ENCODE peak calls at places on chromosomes 11 and 22, in four cellular contexts. One of them, this sample, is unnamed.

GRCh38 chr11:8707541-8708270 is 25.1 kb downstream of the RPL27A start:
- DNase-seq in GM13977: no peak
- DNase-seq in neural progenitor cell: no peak
- DNase-seq in vagina: no peak
- DNase-seq in this sample: no peak

GRCh38 chr11:88188251-88189030 is 13.2 kb upstream of the RAB38 start:
- DNase-seq in neural progenitor cell: no peak
- DNase-seq in GM13977: no peak
- DNase-seq in vagina: no peak
- DNase-seq in this sample: no peak

GRCh38 chr11:130001491-130002351 is 914 bp downstream of the PRDM10 start:
- DNase-seq in GM13977: peak; percentile 81
- DNase-seq in vagina: no peak
- DNase-seq in neural progenitor cell: peak; percentile 92
- DNase-seq in this sample: no peak

GRCh38 chr11:101127699-101128570 is 1.7 kb downstream of the PGR start:
- DNase-seq in GM13977: peak; percentile 21
- DNase-seq in vagina: no peak
- DNase-seq in neural progenitor cell: peak; percentile 58
- DNase-seq in this sample: peak; percentile 70

GRCh38 chr11:132685174-132685611 is 847.1 kb downstream of the OPCML start:
- DNase-seq in neural progenitor cell: no peak
- DNase-seq in vagina: no peak
- DNase-seq in GM13977: no peak
- DNase-seq in this sample: no peak

GRCh38 chr11:30128269-30128932 is 102.4 kb upstream of the FSHB start:
- DNase-seq in neural progenitor cell: peak; percentile 45
- DNase-seq in GM13977: peak; percentile 9
- DNase-seq in vagina: no peak
- DNase-seq in this sample: no peak

GRCh38 chr22:26674211-26675190 is 17.1 kb downstream of the MIAT start:
- DNase-seq in GM13977: no peak
- DNase-seq in vagina: no peak
- DNase-seq in neural progenitor cell: no peak
- DNase-seq in this sample: no peak

GRCh38 chr11:36233226-36233625 is 56.0 kb downstream of the COMMD9 start:
- DNase-seq in vagina: no peak
- DNase-seq in GM13977: no peak
- DNase-seq in neural progenitor cell: no peak
- DNase-seq in this sample: no peak

GRCh38 chr11:8744423-8744822 is 61.8 kb downstream of the RPL27A start:
- DNase-seq in vagina: no peak
- DNase-seq in GM13977: no peak
- DNase-seq in neural progenitor cell: no peak
- DNase-seq in this sample: no peak

GRCh38 chr11:66085071-66085470 is 15.0 kb downstream of the PACS1 start:
- DNase-seq in GM13977: no peak
- DNase-seq in vagina: no peak
- DNase-seq in neural progenitor cell: no peak
- DNase-seq in this sample: no peak

GRCh38 chr11:31383116-31383515 is 13.5 kb downstream of the DNAJC24 start:
- DNase-seq in vagina: no peak
- DNase-seq in neural progenitor cell: no peak
- DNase-seq in GM13977: no peak
- DNase-seq in this sample: no peak

GRCh38 chr11:31387379-31387778 is 17.7 kb downstream of the DNAJC24 start:
- DNase-seq in neural progenitor cell: no peak
- DNase-seq in GM13977: no peak
- DNase-seq in vagina: no peak
- DNase-seq in this sample: no peak
- TF ChIP-seq CTCF in neural progenitor cell: no peak
- TF ChIP-seq CTCF in GM13977: no peak
- TF ChIP-seq CTCF in vagina: no peak
- TF ChIP-seq CTCF in this sample: no peak

GRCh38 chr11:94183886-94184264 is 55.2 kb downstream of the PANX1 start:
- DNase-seq in GM13977: peak; percentile 16
- DNase-seq in vagina: no peak
- DNase-seq in neural progenitor cell: peak; percentile 73
- DNase-seq in this sample: no peak
- TF ChIP-seq CTCF in GM13977: peak; percentile 77
- TF ChIP-seq CTCF in vagina: peak; percentile 29
- TF ChIP-seq CTCF in neural progenitor cell: peak; percentile 90
- TF ChIP-seq CTCF in this sample: peak; percentile 82

DNA sequence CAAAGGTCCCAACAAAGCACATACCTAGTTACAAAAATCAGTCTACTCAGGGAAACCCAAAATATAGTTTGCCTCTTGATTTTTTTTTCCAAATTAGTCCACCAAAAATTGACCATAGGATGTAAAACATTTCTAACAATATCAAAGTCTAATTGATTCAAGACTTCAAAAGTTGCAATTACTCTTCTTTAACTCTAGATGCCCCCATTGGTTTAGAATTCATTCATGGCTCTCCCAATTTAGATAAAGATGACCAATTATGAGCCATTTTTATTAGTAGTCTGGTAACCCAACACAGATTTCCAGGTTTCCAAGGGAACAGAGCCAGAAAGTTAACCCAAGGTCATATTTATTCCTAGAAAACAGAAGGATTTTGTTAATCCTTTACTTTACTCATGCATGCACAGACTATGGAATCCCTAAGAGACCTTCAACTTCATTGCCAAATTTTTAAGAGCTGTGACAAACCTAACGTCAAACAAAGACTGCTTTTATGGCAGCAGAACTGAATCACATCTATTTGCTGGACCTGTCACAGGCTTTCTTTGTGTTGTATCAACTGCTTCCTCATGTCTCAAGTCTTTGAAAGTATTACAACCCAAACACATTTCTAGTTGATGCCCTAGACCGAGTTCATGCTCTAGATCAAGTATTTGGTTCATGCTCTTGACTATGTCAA is 55.3 kb downstream of the C22orf42 start:
- DNase-seq in neural progenitor cell: no peak
- DNase-seq in GM13977: no peak
- DNase-seq in vagina: no peak
- DNase-seq in this sample: no peak
- TF ChIP-seq CTCF in neural progenitor cell: peak; percentile 56
- TF ChIP-seq CTCF in GM13977: peak; percentile 18
- TF ChIP-seq CTCF in vagina: no peak
- TF ChIP-seq CTCF in this sample: peak; percentile 72

DNA sequence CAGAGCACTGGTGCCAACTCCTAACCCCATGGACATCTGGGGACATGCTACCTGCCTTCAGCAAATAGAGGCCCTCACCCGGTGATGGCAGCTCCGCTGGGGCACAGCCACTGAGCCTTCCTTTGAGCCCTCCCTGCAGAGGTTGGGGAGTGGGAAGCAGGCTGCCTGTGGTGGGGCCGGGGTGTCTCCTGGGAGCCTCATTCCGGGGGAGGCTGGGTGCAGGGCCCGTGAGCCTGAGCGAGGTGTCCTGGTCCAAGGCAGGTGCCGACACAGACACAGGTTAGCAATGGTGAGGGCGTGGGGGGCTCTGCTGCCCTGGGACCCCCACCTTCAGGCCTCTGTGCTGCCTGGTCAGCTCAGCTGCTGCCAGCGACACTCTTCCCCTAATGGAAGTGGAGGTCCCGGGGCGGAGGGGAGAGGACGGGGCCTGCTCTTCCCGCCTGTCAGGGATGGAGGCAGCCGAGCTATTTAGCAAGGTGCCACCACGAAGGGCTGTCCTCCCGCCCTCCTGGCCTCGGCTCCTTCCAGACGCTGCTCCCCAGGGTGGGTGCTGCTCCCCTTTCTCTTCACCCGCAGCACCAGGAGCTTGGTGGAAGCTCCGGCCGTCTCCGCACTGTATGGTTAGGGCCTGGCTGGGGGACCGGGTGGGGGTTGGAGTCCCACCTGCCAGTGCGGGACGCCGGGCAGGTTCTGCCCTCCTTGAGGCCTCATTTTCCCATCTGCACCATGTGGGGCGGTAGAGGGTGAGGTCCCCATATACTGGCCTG is 11.2 kb downstream of the TSPAN4 start:
- DNase-seq in neural progenitor cell: no peak
- DNase-seq in GM13977: no peak
- DNase-seq in vagina: no peak
- DNase-seq in this sample: no peak
- TF ChIP-seq CTCF in neural progenitor cell: no peak
- TF ChIP-seq CTCF in GM13977: no peak
- TF ChIP-seq CTCF in vagina: no peak
- TF ChIP-seq CTCF in this sample: no peak

GRCh38 chr11:124899376-124900145 is 1.9 kb upstream of the ROBO4 start:
- DNase-seq in neural progenitor cell: no peak
- DNase-seq in vagina: peak; percentile 64
- DNase-seq in GM13977: no peak
- DNase-seq in this sample: peak; percentile 53
- TF ChIP-seq CTCF in neural progenitor cell: peak; percentile 29
- TF ChIP-seq CTCF in vagina: no peak
- TF ChIP-seq CTCF in GM13977: no peak
- TF ChIP-seq CTCF in this sample: no peak

DNA sequence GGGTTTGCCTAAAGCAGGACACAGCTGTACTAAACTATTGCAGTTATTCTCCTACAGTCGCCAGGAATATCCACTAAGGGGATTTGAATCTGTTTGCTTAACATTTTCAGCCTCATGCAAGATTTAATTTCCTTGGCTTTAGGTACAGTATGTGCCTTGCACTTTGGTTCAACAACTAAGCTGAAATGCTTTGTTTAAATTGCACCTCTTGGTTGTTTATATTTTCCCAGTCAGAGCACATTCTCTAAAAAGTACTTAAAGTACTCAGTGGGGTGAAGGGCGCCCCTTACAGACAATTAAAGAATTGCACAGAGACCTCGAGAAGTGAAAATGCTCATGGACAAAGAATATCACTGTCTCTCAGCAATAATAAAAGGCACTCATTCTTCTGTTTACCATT is 107.8 kb upstream of the MTNR1B start:
- DNase-seq in GM13977: no peak
- DNase-seq in vagina: no peak
- DNase-seq in neural progenitor cell: peak; percentile 27
- DNase-seq in this sample: no peak
- TF ChIP-seq CTCF in GM13977: no peak
- TF ChIP-seq CTCF in vagina: no peak
- TF ChIP-seq CTCF in neural progenitor cell: peak; percentile 60
- TF ChIP-seq CTCF in this sample: peak; percentile 37

GRCh38 chr11:44565008-44565745 is at the start of gene CD82:
- DNase-seq in GM13977: peak; percentile 98
- DNase-seq in vagina: peak; percentile 99
- DNase-seq in neural progenitor cell: peak; percentile 100
- DNase-seq in this sample: peak; percentile 100
- TF ChIP-seq CTCF in GM13977: peak; percentile 10
- TF ChIP-seq CTCF in vagina: no peak
- TF ChIP-seq CTCF in neural progenitor cell: peak; percentile 38
- TF ChIP-seq CTCF in this sample: peak; percentile 62

DNA sequence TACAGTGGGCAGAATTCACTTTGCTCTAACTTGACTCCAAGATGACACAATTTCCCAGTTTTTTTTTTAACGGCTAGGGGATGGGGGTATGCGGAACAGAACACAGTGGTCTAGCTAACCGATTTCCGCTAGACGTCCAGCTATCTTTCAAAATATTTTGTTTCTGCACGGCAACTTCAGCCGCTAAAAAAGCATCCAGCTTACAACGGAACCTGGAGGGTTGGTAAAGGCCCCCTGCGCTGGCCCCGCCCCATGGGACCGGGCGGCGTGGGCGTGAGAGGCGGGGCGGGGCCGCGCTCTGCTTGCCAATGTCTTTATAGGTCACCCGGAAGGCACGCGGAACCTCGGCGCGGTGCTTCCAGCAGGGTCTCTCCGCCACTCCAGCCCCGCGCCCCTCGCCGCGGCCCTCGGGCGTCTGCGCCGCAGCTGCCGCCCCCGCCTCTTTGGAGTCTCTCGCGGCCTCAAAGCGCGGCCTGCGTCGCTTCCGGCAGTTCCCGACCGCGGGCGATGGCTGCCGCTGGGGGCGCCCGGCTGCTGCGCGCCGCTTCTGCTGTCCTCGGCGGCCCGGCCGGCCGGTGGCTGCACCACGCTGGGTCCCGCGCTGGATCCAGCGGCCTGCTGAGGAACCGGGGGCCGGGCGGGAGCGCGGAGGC is at the start of gene FDX1:
- DNase-seq in vagina: no peak
- DNase-seq in GM13977: peak; percentile 87
- DNase-seq in neural progenitor cell: peak; percentile 96
- DNase-seq in this sample: peak; percentile 91
- TF ChIP-seq CTCF in vagina: peak; percentile 69
- TF ChIP-seq CTCF in GM13977: peak; percentile 79
- TF ChIP-seq CTCF in neural progenitor cell: peak; percentile 69
- TF ChIP-seq CTCF in this sample: peak; percentile 81

GRCh38 chr11:45267660-45268340 is 18.3 kb downstream of the SYT13 start:
- DNase-seq in GM13977: no peak
- DNase-seq in vagina: no peak
- DNase-seq in neural progenitor cell: peak; percentile 63
- DNase-seq in this sample: no peak

GRCh38 chr11:45263773-45264172 is 22.4 kb downstream of the SYT13 start:
- DNase-seq in neural progenitor cell: no peak
- DNase-seq in GM13977: no peak
- DNase-seq in vagina: no peak
- DNase-seq in this sample: no peak

GRCh38 chr11:45266693-45267451 is 19.3 kb downstream of the SYT13 start:
- DNase-seq in neural progenitor cell: peak; percentile 52
- DNase-seq in GM13977: peak; percentile 40
- DNase-seq in vagina: no peak
- DNase-seq in this sample: no peak

GRCh38 chr11:45264839-45265515 is 21.2 kb downstream of the SYT13 start:
- DNase-seq in vagina: no peak
- DNase-seq in neural progenitor cell: no peak
- DNase-seq in GM13977: no peak
- DNase-seq in this sample: no peak

GRCh38 chr11:45265963-45266692 is 20.0 kb downstream of the SYT13 start:
- DNase-seq in GM13977: no peak
- DNase-seq in neural progenitor cell: no peak
- DNase-seq in vagina: no peak
- DNase-seq in this sample: no peak
- TF ChIP-seq CTCF in GM13977: no peak
- TF ChIP-seq CTCF in neural progenitor cell: no peak
- TF ChIP-seq CTCF in vagina: no peak
- TF ChIP-seq CTCF in this sample: no peak

This sample was measured in type B pancreatic cell.